ENCODE peak calls at places on chromosome 7, in ten cellular contexts. One of them, this sample, is unnamed.

GRCh38 chr7:2018786-2019692 is 213.7 kb downstream of the MAD1L1 start:
- DNase-seq in GM23338: no peak
- DNase-seq in pancreas: no peak
- DNase-seq in bronchial epithelial cell: peak
- DNase-seq in testis: peak
- DNase-seq in WTC11: no peak
- DNase-seq in OCI-LY7: no peak
- DNase-seq in mammary epithelial cell: no peak
- DNase-seq in endodermal cell: no peak
- DNase-seq in astrocyte of the spinal cord: peak
- DNase-seq in this sample: peak

GRCh38 chr7:88306590-88307048 is at the start of gene STEAP4:
- DNase-seq in testis: peak
- DNase-seq in endodermal cell: peak
- DNase-seq in OCI-LY7: no peak
- DNase-seq in astrocyte of the spinal cord: peak
- DNase-seq in pancreas: peak
- DNase-seq in WTC11: peak
- DNase-seq in GM23338: peak
- DNase-seq in mammary epithelial cell: peak
- DNase-seq in bronchial epithelial cell: peak
- DNase-seq in this sample: peak

GRCh38 chr7:157612664-157613561 is 276.1 kb downstream of the DNAJB6 start:
- DNase-seq in endodermal cell: peak
- DNase-seq in pancreas: no peak
- DNase-seq in GM23338: peak
- DNase-seq in OCI-LY7: no peak
- DNase-seq in bronchial epithelial cell: no peak
- DNase-seq in testis: peak
- DNase-seq in astrocyte of the spinal cord: peak
- DNase-seq in WTC11: peak
- DNase-seq in mammary epithelial cell: no peak
- DNase-seq in this sample: peak

GRCh38 chr7:47094462-47094861 is 487.4 kb downstream of the TNS3 start:
- DNase-seq in testis: no peak
- DNase-seq in GM23338: no peak
- DNase-seq in astrocyte of the spinal cord: no peak
- DNase-seq in OCI-LY7: no peak
- DNase-seq in bronchial epithelial cell: no peak
- DNase-seq in pancreas: no peak
- DNase-seq in endodermal cell: no peak
- DNase-seq in WTC11: no peak
- DNase-seq in mammary epithelial cell: no peak
- DNase-seq in this sample: no peak

GRCh38 chr7:116597384-116597783 is 72.5 kb downstream of the CAV1 start:
- DNase-seq in pancreas: no peak
- DNase-seq in WTC11: no peak
- DNase-seq in testis: no peak
- DNase-seq in mammary epithelial cell: no peak
- DNase-seq in GM23338: no peak
- DNase-seq in bronchial epithelial cell: no peak
- DNase-seq in astrocyte of the spinal cord: no peak
- DNase-seq in OCI-LY7: no peak
- DNase-seq in endodermal cell: no peak
- DNase-seq in this sample: no peak

GRCh38 chr7:71710442-71710841 is 578.5 kb downstream of the GALNT17 start:
- DNase-seq in bronchial epithelial cell: no peak
- DNase-seq in testis: no peak
- DNase-seq in endodermal cell: no peak
- DNase-seq in mammary epithelial cell: no peak
- DNase-seq in astrocyte of the spinal cord: no peak
- DNase-seq in pancreas: no peak
- DNase-seq in GM23338: no peak
- DNase-seq in WTC11: no peak
- DNase-seq in OCI-LY7: no peak
- DNase-seq in this sample: no peak

GRCh38 chr7:151727579-151728285 is 149.2 kb downstream of the PRKAG2 start:
- DNase-seq in astrocyte of the spinal cord: peak
- DNase-seq in mammary epithelial cell: peak
- DNase-seq in testis: peak
- DNase-seq in bronchial epithelial cell: peak
- DNase-seq in OCI-LY7: no peak
- DNase-seq in endodermal cell: no peak
- DNase-seq in pancreas: peak
- DNase-seq in WTC11: no peak
- DNase-seq in GM23338: no peak
- DNase-seq in this sample: peak

GRCh38 chr7:3236268-3236667 is 64.8 kb upstream of the SDK1 start:
- DNase-seq in endodermal cell: no peak
- DNase-seq in bronchial epithelial cell: no peak
- DNase-seq in astrocyte of the spinal cord: no peak
- DNase-seq in OCI-LY7: no peak
- DNase-seq in WTC11: no peak
- DNase-seq in testis: no peak
- DNase-seq in pancreas: no peak
- DNase-seq in GM23338: no peak
- DNase-seq in mammary epithelial cell: no peak
- DNase-seq in this sample: no peak

GRCh38 chr7:75739796-75740672 is 1.3 kb upstream of the HIP1 start:
- DNase-seq in astrocyte of the spinal cord: peak
- DNase-seq in OCI-LY7: peak
- DNase-seq in GM23338: peak
- DNase-seq in WTC11: no peak
- DNase-seq in endodermal cell: peak
- DNase-seq in bronchial epithelial cell: peak
- DNase-seq in testis: no peak
- DNase-seq in pancreas: no peak
- DNase-seq in mammary epithelial cell: no peak
- DNase-seq in this sample: no peak

GRCh38 chr7:129989466-129989865 is 36.7 kb upstream of the UBE2H start:
- DNase-seq in GM23338: no peak
- DNase-seq in mammary epithelial cell: peak
- DNase-seq in bronchial epithelial cell: peak
- DNase-seq in endodermal cell: no peak
- DNase-seq in pancreas: no peak
- DNase-seq in OCI-LY7: no peak
- DNase-seq in astrocyte of the spinal cord: no peak
- DNase-seq in testis: no peak
- DNase-seq in WTC11: no peak
- DNase-seq in this sample: no peak

GRCh38 chr7:20777377-20778062 is 9.2 kb downstream of the SP8 start:
- DNase-seq in endodermal cell: no peak
- DNase-seq in OCI-LY7: no peak
- DNase-seq in GM23338: peak
- DNase-seq in astrocyte of the spinal cord: no peak
- DNase-seq in mammary epithelial cell: no peak
- DNase-seq in WTC11: no peak
- DNase-seq in pancreas: no peak
- DNase-seq in bronchial epithelial cell: no peak
- DNase-seq in testis: no peak
- DNase-seq in this sample: no peak

GRCh38 chr7:77200542-77200941 is 923 bp upstream of the FGL2 start:
- DNase-seq in bronchial epithelial cell: no peak
- DNase-seq in GM23338: no peak
- DNase-seq in endodermal cell: no peak
- DNase-seq in testis: no peak
- DNase-seq in WTC11: no peak
- DNase-seq in mammary epithelial cell: no peak
- DNase-seq in pancreas: no peak
- DNase-seq in astrocyte of the spinal cord: no peak
- DNase-seq in OCI-LY7: peak
- DNase-seq in this sample: no peak

GRCh38 chr7:73342645-73343044 is 14.7 kb downstream of the FKBP6 start:
- DNase-seq in WTC11: no peak
- DNase-seq in endodermal cell: peak
- DNase-seq in astrocyte of the spinal cord: peak
- DNase-seq in pancreas: peak
- DNase-seq in testis: peak
- DNase-seq in bronchial epithelial cell: peak
- DNase-seq in OCI-LY7: no peak
- DNase-seq in mammary epithelial cell: peak
- DNase-seq in GM23338: peak
- DNase-seq in this sample: no peak

GRCh38 chr7:127588019-127588696 is at the start of gene ARF5:
- DNase-seq in GM23338: peak
- DNase-seq in bronchial epithelial cell: peak
- DNase-seq in OCI-LY7: peak
- DNase-seq in pancreas: peak
- DNase-seq in mammary epithelial cell: peak
- DNase-seq in astrocyte of the spinal cord: peak
- DNase-seq in WTC11: peak
- DNase-seq in testis: peak
- DNase-seq in endodermal cell: peak
- DNase-seq in this sample: peak

GRCh38 chr7:158802535-158803199 is 26.6 kb downstream of the ESYT2 start:
- DNase-seq in GM23338: no peak
- DNase-seq in bronchial epithelial cell: peak
- DNase-seq in mammary epithelial cell: peak
- DNase-seq in testis: no peak
- DNase-seq in WTC11: no peak
- DNase-seq in OCI-LY7: no peak
- DNase-seq in astrocyte of the spinal cord: peak
- DNase-seq in endodermal cell: no peak
- DNase-seq in pancreas: no peak
- DNase-seq in this sample: no peak

GRCh38 chr7:128104109-128104742 is 73.0 kb upstream of the LRRC4 start:
- DNase-seq in WTC11: peak
- DNase-seq in bronchial epithelial cell: no peak
- DNase-seq in GM23338: peak
- DNase-seq in endodermal cell: no peak
- DNase-seq in pancreas: no peak
- DNase-seq in OCI-LY7: peak
- DNase-seq in astrocyte of the spinal cord: no peak
- DNase-seq in mammary epithelial cell: no peak
- DNase-seq in testis: peak
- DNase-seq in this sample: no peak

GRCh38 chr7:108164946-108165345 is 34.8 kb upstream of the LAMB4 start:
- DNase-seq in testis: no peak
- DNase-seq in mammary epithelial cell: no peak
- DNase-seq in GM23338: no peak
- DNase-seq in OCI-LY7: no peak
- DNase-seq in astrocyte of the spinal cord: no peak
- DNase-seq in WTC11: no peak
- DNase-seq in bronchial epithelial cell: no peak
- DNase-seq in endodermal cell: no peak
- DNase-seq in pancreas: no peak
- DNase-seq in this sample: no peak
- TF ChIP-seq CTCF in testis: no peak
- TF ChIP-seq CTCF in mammary epithelial cell: no peak
- TF ChIP-seq CTCF in GM23338: no peak
- TF ChIP-seq CTCF in OCI-LY7: no peak
- TF ChIP-seq CTCF in astrocyte of the spinal cord: no peak
- TF ChIP-seq CTCF in WTC11: no peak
- TF ChIP-seq CTCF in bronchial epithelial cell: no peak
- TF ChIP-seq CTCF in endodermal cell: peak
- TF ChIP-seq CTCF in pancreas: no peak
- TF ChIP-seq CTCF in this sample: no peak

GRCh38 chr7:16187131-16187530 is 234.2 kb downstream of the CRPPA start:
- DNase-seq in pancreas: no peak
- DNase-seq in testis: no peak
- DNase-seq in endodermal cell: no peak
- DNase-seq in GM23338: no peak
- DNase-seq in mammary epithelial cell: no peak
- DNase-seq in OCI-LY7: no peak
- DNase-seq in WTC11: no peak
- DNase-seq in astrocyte of the spinal cord: peak
- DNase-seq in bronchial epithelial cell: no peak
- DNase-seq in this sample: no peak
- TF ChIP-seq CTCF in pancreas: no peak
- TF ChIP-seq CTCF in testis: no peak
- TF ChIP-seq CTCF in endodermal cell: no peak
- TF ChIP-seq CTCF in GM23338: no peak
- TF ChIP-seq CTCF in mammary epithelial cell: no peak
- TF ChIP-seq CTCF in OCI-LY7: no peak
- TF ChIP-seq CTCF in WTC11: no peak
- TF ChIP-seq CTCF in astrocyte of the spinal cord: no peak
- TF ChIP-seq CTCF in bronchial epithelial cell: no peak
- TF ChIP-seq CTCF in this sample: no peak

DNA sequence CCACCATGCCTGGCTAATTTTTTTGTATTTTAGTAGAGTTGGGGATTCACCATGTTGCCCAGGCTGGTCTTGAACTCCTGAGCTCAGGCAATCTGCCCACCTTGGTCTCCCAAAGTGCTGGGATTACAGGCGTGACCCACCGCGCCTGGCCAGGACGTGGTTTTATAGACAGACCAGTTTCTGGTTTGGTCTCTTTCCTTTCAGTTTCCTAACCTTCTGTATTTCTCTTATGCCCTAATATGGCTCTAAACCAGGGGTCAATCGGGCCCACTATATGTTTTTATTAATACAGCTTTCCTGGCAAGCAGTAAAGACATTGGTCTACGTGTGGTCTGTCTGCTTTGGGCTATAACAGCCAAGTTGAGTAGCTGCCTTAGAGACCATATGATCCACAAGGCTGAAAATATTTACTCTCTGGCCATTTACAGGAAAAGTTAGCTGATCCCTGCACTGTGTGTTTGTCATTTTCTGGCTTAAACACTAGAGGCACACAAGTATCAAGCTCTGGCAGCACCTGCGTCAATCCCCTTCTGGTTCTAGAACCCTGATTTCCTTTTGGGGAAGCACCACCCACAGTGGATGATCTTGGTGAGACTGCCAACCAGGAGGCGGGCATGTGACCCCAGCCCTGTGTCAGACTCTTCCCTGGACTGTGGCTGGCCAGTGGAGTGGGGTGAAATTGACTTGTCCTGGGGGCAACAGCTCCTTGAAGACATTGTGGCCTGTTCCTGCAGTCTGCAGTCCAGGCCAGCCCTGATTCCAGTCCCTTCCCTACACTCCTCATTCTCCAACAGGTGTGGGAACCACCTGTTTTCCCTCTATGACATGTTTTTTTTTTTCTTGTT is 497.2 kb downstream of the PLXNA4 start:
- DNase-seq in mammary epithelial cell: no peak
- DNase-seq in endodermal cell: no peak
- DNase-seq in astrocyte of the spinal cord: no peak
- DNase-seq in GM23338: peak
- DNase-seq in testis: no peak
- DNase-seq in bronchial epithelial cell: no peak
- DNase-seq in pancreas: no peak
- DNase-seq in WTC11: no peak
- DNase-seq in OCI-LY7: no peak
- DNase-seq in this sample: no peak
- TF ChIP-seq CTCF in mammary epithelial cell: no peak
- TF ChIP-seq CTCF in endodermal cell: no peak
- TF ChIP-seq CTCF in astrocyte of the spinal cord: no peak
- TF ChIP-seq CTCF in GM23338: peak
- TF ChIP-seq CTCF in testis: no peak
- TF ChIP-seq CTCF in bronchial epithelial cell: no peak
- TF ChIP-seq CTCF in pancreas: no peak
- TF ChIP-seq CTCF in WTC11: no peak
- TF ChIP-seq CTCF in OCI-LY7: no peak
- TF ChIP-seq CTCF in this sample: no peak

DNA sequence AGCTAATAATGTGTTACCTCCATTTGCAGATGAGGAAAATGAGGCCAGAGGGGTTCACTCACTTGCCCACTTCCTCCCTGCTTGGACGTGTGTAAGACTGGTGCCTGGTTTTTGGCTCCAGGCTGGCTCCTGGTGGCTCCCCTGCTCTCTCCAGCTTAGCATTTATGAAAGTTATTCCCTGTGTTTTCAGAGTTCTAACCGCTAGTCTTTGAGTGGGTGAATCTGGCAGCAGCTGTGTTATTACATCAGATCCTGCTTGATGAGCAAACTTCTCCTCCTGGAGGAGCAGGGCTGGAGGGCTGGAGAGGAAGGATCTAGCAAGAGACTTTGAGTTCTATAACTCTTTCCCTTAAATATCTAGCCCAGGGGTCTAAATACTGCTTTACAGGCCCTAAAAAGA is 80.9 kb upstream of the AGBL3 start:
- DNase-seq in pancreas: peak
- DNase-seq in GM23338: no peak
- DNase-seq in OCI-LY7: no peak
- DNase-seq in astrocyte of the spinal cord: peak
- DNase-seq in mammary epithelial cell: peak
- DNase-seq in endodermal cell: no peak
- DNase-seq in bronchial epithelial cell: peak
- DNase-seq in WTC11: no peak
- DNase-seq in testis: no peak
- DNase-seq in this sample: peak
- TF ChIP-seq CTCF in pancreas: no peak
- TF ChIP-seq CTCF in GM23338: no peak
- TF ChIP-seq CTCF in OCI-LY7: no peak
- TF ChIP-seq CTCF in astrocyte of the spinal cord: peak
- TF ChIP-seq CTCF in mammary epithelial cell: peak
- TF ChIP-seq CTCF in endodermal cell: no peak
- TF ChIP-seq CTCF in bronchial epithelial cell: no peak
- TF ChIP-seq CTCF in WTC11: no peak
- TF ChIP-seq CTCF in testis: no peak
- TF ChIP-seq CTCF in this sample: peak